ENCODE peak calls at places on chromosomes 11 and 22, in eight cellular contexts. L is cardiac fibroblast; F is GM18507; M is activated CD4-positive, CD25-positive, alpha-beta regulatory T cell; K is psoas muscle; W is ACHN; X is NCI-H1092; V is kidney epithelial cell. C is an unnamed sample.

GRCh38 chr11:134271978-134272377 is 4.2 kb upstream of the GLB1L3 start:
- DNase-seq in L (no peak), F (no peak), M (no peak), K (no peak), W (no peak), X (no peak), V (no peak), C (no peak)

GRCh38 chr22:32018056-32018455 is 25.0 kb upstream of the SLC5A1 start:
- DNase-seq in L (peak; percentile 58), F (no peak), M (no peak), K (no peak), W (no peak), X (no peak), V (no peak), C (no peak)

GRCh38 chr11:75383246-75383645 is 16.1 kb upstream of the RPS3 start:
- DNase-seq in L (no peak), F (no peak), M (no peak), K (no peak), W (no peak), X (no peak), V (no peak), C (no peak)

GRCh38 chr11:61415381-61415780 is 14.4 kb downstream of the CPSF7 start:
- DNase-seq in L (no peak), F (no peak), M (no peak), K (no peak), W (no peak), X (no peak), V (no peak), C (no peak)

GRCh38 chr11:16252373-16252772 is 104.0 kb downstream of the SOX6 start:
- DNase-seq in L (peak; percentile 9), F (no peak), M (no peak), K (no peak), W (peak; percentile 20), X (no peak), V (no peak), C (no peak)

GRCh38 chr11:93659216-93659615 is 2.3 kb upstream of the CEP295 start:
- DNase-seq in L (no peak), F (no peak), M (no peak), K (no peak), W (no peak), X (no peak), V (no peak), C (no peak)

GRCh38 chr11:2912498-2912897 is 16.7 kb downstream of the PHLDA2 start:
- DNase-seq in L (peak; percentile 59), F (no peak), M (no peak), K (no peak), W (peak; percentile 87), X (no peak), V (peak; percentile 69), C (no peak)

GRCh38 chr11:19886498-19886897 is 173.9 kb downstream of the NAV2 start:
- DNase-seq in L (no peak), F (no peak), M (no peak), K (no peak), W (no peak), X (no peak), V (no peak), C (no peak)

GRCh38 chr11:61706452-61707400 is 26.5 kb downstream of the DAGLA start:
- DNase-seq in L (no peak), F (no peak), M (no peak), K (no peak), W (no peak), X (no peak), V (no peak), C (no peak)

C was measured in SK-N-DZ.